ENCODE peak calls at places on chromosomes 5 and 9, in eight cellular contexts. G is GM23248, Y is hepatocyte, Z is fibroblast of lung, F is HCT116, X is PC-9, S is K562, Q is DND-41. H is an unnamed sample. For H4K20me1, the result is how much of the 10 kb centered on the place peaks cover.

GRCh38 chr5:43066231-43066798 is 26.2 kb upstream of the ANXA2R start:
- DNase-seq in G (peak), Y (peak), Z (peak), F (peak), X (peak), S (peak), Q (peak), H (peak)

GRCh38 chr5:19479562-19479961 is 508.4 kb downstream of the CDH18 start:
- DNase-seq in G (no peak), Y (no peak), Z (no peak), F (no peak), X (no peak), S (no peak), Q (no peak), H (no peak)

GRCh38 chr5:141734501-141735231 is 52.6 kb upstream of the ARAP3 start:
- DNase-seq in G (peak), Y (peak), Z (peak), F (no peak), X (peak), S (peak), Q (peak), H (peak)

GRCh38 chr9:34884732-34885131 is 73.4 kb upstream of the PHF24 start:
- DNase-seq in G (no peak), Y (no peak), Z (no peak), F (no peak), X (no peak), S (no peak), Q (no peak), H (no peak)

GRCh38 chr5:154478224-154478565 is at the start of gene HAND1:
- DNase-seq in G (peak), Y (peak), Z (no peak), F (peak), X (peak), S (peak), Q (no peak), H (no peak)

GRCh38 chr5:61949054-61949679 is 356.8 kb upstream of the KIF2A start:
- DNase-seq in G (no peak), Y (no peak), Z (no peak), F (no peak), X (no peak), S (no peak), Q (no peak), H (no peak)

GRCh38 chr9:79611091-79611614 is 39.4 kb downstream of the TLE4 start:
- DNase-seq in G (peak), Y (no peak), Z (peak), F (no peak), X (no peak), S (no peak), Q (no peak), H (peak)

GRCh38 chr5:29949301-29949872 is 1244.1 kb upstream of the CDH6 start:
- DNase-seq in G (no peak), Y (no peak), Z (no peak), F (no peak), X (no peak), S (no peak), Q (no peak), H (no peak)

GRCh38 chr9:16417101-16417500 is 453.4 kb downstream of the BNC2 start:
- DNase-seq in G (peak), Y (peak), Z (peak), F (no peak), X (no peak), S (no peak), Q (peak), H (peak)

GRCh38 chr9:72828281-72828731 is 124.5 kb downstream of the ALDH1A1 start:
- DNase-seq in G (peak), Y (peak), Z (no peak), F (no peak), X (peak), S (no peak), Q (no peak), H (peak)
- H3K27ac ChIP-seq in G (no peak), Y (peak), Z (no peak), F (no peak), X (peak), S (no peak), Q (no peak), H (peak)

GRCh38 chr5:76715734-76716455 is at the start of gene F2R:
- DNase-seq in G (peak), Y (peak), Z (peak), F (no peak), X (peak), S (peak), Q (peak), H (peak)
- TF ChIP-seq EZH2 in G (no peak), Y (no peak), Z (no peak), F (no peak), X (no peak), S (no peak), Q (peak), H (no peak)

GRCh38 chr5:69166686-69167487 is at the start of gene CCNB1:
- DNase-seq in G (peak), Y (peak), Z (peak), F (peak), X (peak), S (peak), Q (peak), H (peak)

GRCh38 chr5:69167488-69167845 is 517 bp downstream of the CCNB1 start:
- DNase-seq in G (peak), Y (peak), Z (peak), F (no peak), X (no peak), S (no peak), Q (no peak), H (no peak)

GRCh38 chr5:69170969-69171368 is 4.0 kb downstream of the CCNB1 start:
- DNase-seq in G (no peak), Y (no peak), Z (no peak), F (no peak), X (no peak), S (no peak), Q (no peak), H (no peak)
- H4K20me1 ChIP-seq in G (under half), Y (under half), Z (under half), F (under half), X (under half), S (under half), Q (under half), H (under half)

GRCh38 chr5:172855597-172856292 is 21.7 kb downstream of the ERGIC1 start:
- DNase-seq in G (peak), Y (no peak), Z (no peak), F (no peak), X (no peak), S (no peak), Q (no peak), H (no peak)
- H3K27ac ChIP-seq in G (peak), Y (no peak), Z (peak), F (no peak), X (peak), S (no peak), Q (no peak), H (peak)

GRCh38 chr9:134320916-134321570 is 5.2 kb upstream of the RXRA start:
- DNase-seq in G (no peak), Y (peak), Z (no peak), F (no peak), X (no peak), S (no peak), Q (no peak), H (no peak)
- TF ChIP-seq EZH2 in G (no peak), Y (no peak), Z (no peak), F (no peak), X (no peak), S (no peak), Q (no peak), H (no peak)

H was measured in astrocyte.